ENCODE peak calls at places on chromosomes 2 and 18, in eight cellular contexts. One of them, this sample, is unnamed. For H3K36me3 and H3K4me1, the result is how much of the 10 kb centered on the place peaks cover.

GRCh38 chr2:214103199-214104001 is 307.5 kb upstream of the VWC2L start:
- DNase-seq in fibroblast of lung: no peak
- DNase-seq in neuronal stem cell: no peak
- DNase-seq in endothelial cell of umbilical vein: peak
- DNase-seq in GM23248: no peak
- DNase-seq in tibial nerve: no peak
- DNase-seq in OCI-LY7: no peak
- DNase-seq in neural progenitor cell: no peak
- DNase-seq in this sample: no peak

GRCh38 chr2:83587309-83587708 is 871.8 kb downstream of the SUCLG1 start:
- DNase-seq in GM23248: no peak
- DNase-seq in neural progenitor cell: no peak
- DNase-seq in fibroblast of lung: no peak
- DNase-seq in OCI-LY7: no peak
- DNase-seq in neuronal stem cell: no peak
- DNase-seq in tibial nerve: no peak
- DNase-seq in endothelial cell of umbilical vein: no peak
- DNase-seq in this sample: no peak

GRCh38 chr2:164606557-164606956 is 14.7 kb downstream of the GRB14 start:
- DNase-seq in endothelial cell of umbilical vein: peak
- DNase-seq in fibroblast of lung: no peak
- DNase-seq in neuronal stem cell: no peak
- DNase-seq in neural progenitor cell: no peak
- DNase-seq in tibial nerve: no peak
- DNase-seq in GM23248: peak
- DNase-seq in OCI-LY7: no peak
- DNase-seq in this sample: no peak

GRCh38 chr2:181106789-181107418 is 126.5 kb downstream of the UBE2E3 start:
- DNase-seq in tibial nerve: no peak
- DNase-seq in endothelial cell of umbilical vein: peak
- DNase-seq in neuronal stem cell: no peak
- DNase-seq in neural progenitor cell: no peak
- DNase-seq in fibroblast of lung: peak
- DNase-seq in OCI-LY7: no peak
- DNase-seq in GM23248: peak
- DNase-seq in this sample: no peak

GRCh38 chr18:48922801-48923730 is 27.7 kb downstream of the SMAD7 start:
- DNase-seq in fibroblast of lung: peak
- DNase-seq in tibial nerve: peak
- DNase-seq in neural progenitor cell: peak
- DNase-seq in GM23248: peak
- DNase-seq in OCI-LY7: no peak
- DNase-seq in endothelial cell of umbilical vein: peak
- DNase-seq in neuronal stem cell: no peak
- DNase-seq in this sample: no peak

GRCh38 chr2:237397072-237397471 is 16.9 kb downstream of the COL6A3 start:
- DNase-seq in endothelial cell of umbilical vein: no peak
- DNase-seq in GM23248: no peak
- DNase-seq in neuronal stem cell: no peak
- DNase-seq in fibroblast of lung: no peak
- DNase-seq in tibial nerve: no peak
- DNase-seq in neural progenitor cell: no peak
- DNase-seq in OCI-LY7: no peak
- DNase-seq in this sample: no peak

GRCh38 chr18:12307251-12307736 is 747 bp upstream of the TUBB6 start:
- DNase-seq in tibial nerve: peak
- DNase-seq in OCI-LY7: no peak
- DNase-seq in neuronal stem cell: peak
- DNase-seq in endothelial cell of umbilical vein: peak
- DNase-seq in fibroblast of lung: peak
- DNase-seq in GM23248: peak
- DNase-seq in neural progenitor cell: peak
- DNase-seq in this sample: no peak

GRCh38 chr2:204483497-204484164 is 61.6 kb upstream of the PARD3B start:
- DNase-seq in tibial nerve: no peak
- DNase-seq in neural progenitor cell: no peak
- DNase-seq in endothelial cell of umbilical vein: peak
- DNase-seq in OCI-LY7: no peak
- DNase-seq in fibroblast of lung: no peak
- DNase-seq in GM23248: no peak
- DNase-seq in neuronal stem cell: no peak
- DNase-seq in this sample: no peak

GRCh38 chr18:67508146-67508545 is 8.4 kb downstream of the DSEL start:
- DNase-seq in neuronal stem cell: no peak
- DNase-seq in GM23248: no peak
- DNase-seq in OCI-LY7: no peak
- DNase-seq in fibroblast of lung: no peak
- DNase-seq in neural progenitor cell: no peak
- DNase-seq in tibial nerve: no peak
- DNase-seq in endothelial cell of umbilical vein: no peak
- DNase-seq in this sample: no peak

GRCh38 chr2:199230091-199230490 is 227.6 kb downstream of the SATB2 start:
- DNase-seq in neural progenitor cell: no peak
- DNase-seq in tibial nerve: no peak
- DNase-seq in fibroblast of lung: no peak
- DNase-seq in GM23248: peak
- DNase-seq in endothelial cell of umbilical vein: no peak
- DNase-seq in neuronal stem cell: no peak
- DNase-seq in OCI-LY7: no peak
- DNase-seq in this sample: no peak

GRCh38 chr18:48158721-48159120 is 228.3 kb upstream of the SMAD2 start:
- DNase-seq in fibroblast of lung: no peak
- DNase-seq in neuronal stem cell: no peak
- DNase-seq in neural progenitor cell: no peak
- DNase-seq in GM23248: no peak
- DNase-seq in OCI-LY7: no peak
- DNase-seq in tibial nerve: no peak
- DNase-seq in endothelial cell of umbilical vein: no peak
- DNase-seq in this sample: no peak

GRCh38 chr2:149877913-149878312 is 290.3 kb upstream of the MMADHC start:
- DNase-seq in fibroblast of lung: no peak
- DNase-seq in neuronal stem cell: no peak
- DNase-seq in GM23248: peak
- DNase-seq in tibial nerve: no peak
- DNase-seq in endothelial cell of umbilical vein: peak
- DNase-seq in OCI-LY7: no peak
- DNase-seq in neural progenitor cell: no peak
- DNase-seq in this sample: no peak

GRCh38 chr2:97747285-97747684 is 33.9 kb downstream of the ZAP70 start:
- DNase-seq in neural progenitor cell: no peak
- DNase-seq in endothelial cell of umbilical vein: no peak
- DNase-seq in OCI-LY7: no peak
- DNase-seq in GM23248: no peak
- DNase-seq in tibial nerve: no peak
- DNase-seq in neuronal stem cell: no peak
- DNase-seq in fibroblast of lung: no peak
- DNase-seq in this sample: no peak

GRCh38 chr18:48979944-48980890 is 29.5 kb upstream of the SMAD7 start:
- DNase-seq in GM23248: peak
- DNase-seq in endothelial cell of umbilical vein: no peak
- DNase-seq in neuronal stem cell: no peak
- DNase-seq in neural progenitor cell: no peak
- DNase-seq in OCI-LY7: no peak
- DNase-seq in fibroblast of lung: no peak
- DNase-seq in tibial nerve: no peak
- DNase-seq in this sample: no peak

GRCh38 chr18:5461056-5461455 is 82.7 kb downstream of the EPB41L3 start:
- DNase-seq in GM23248: peak
- DNase-seq in endothelial cell of umbilical vein: no peak
- DNase-seq in OCI-LY7: no peak
- DNase-seq in neural progenitor cell: no peak
- DNase-seq in fibroblast of lung: no peak
- DNase-seq in tibial nerve: no peak
- DNase-seq in neuronal stem cell: no peak
- DNase-seq in this sample: no peak

GRCh38 chr2:160442603-160443002 is 51.0 kb downstream of the RBMS1 start:
- DNase-seq in tibial nerve: no peak
- DNase-seq in fibroblast of lung: no peak
- DNase-seq in neural progenitor cell: no peak
- DNase-seq in neuronal stem cell: no peak
- DNase-seq in GM23248: no peak
- DNase-seq in endothelial cell of umbilical vein: no peak
- DNase-seq in OCI-LY7: no peak
- DNase-seq in this sample: no peak

GRCh38 chr18:35695803-35696202 is 114.3 kb downstream of the GALNT1 start:
- DNase-seq in endothelial cell of umbilical vein: no peak
- DNase-seq in fibroblast of lung: no peak
- DNase-seq in OCI-LY7: no peak
- DNase-seq in neural progenitor cell: no peak
- DNase-seq in neuronal stem cell: no peak
- DNase-seq in GM23248: no peak
- DNase-seq in tibial nerve: peak
- DNase-seq in this sample: no peak

GRCh38 chr2:227861011-227861410 is 10.4 kb upstream of the DAW1 start:
- DNase-seq in OCI-LY7: no peak
- DNase-seq in tibial nerve: no peak
- DNase-seq in fibroblast of lung: no peak
- DNase-seq in GM23248: no peak
- DNase-seq in neural progenitor cell: no peak
- DNase-seq in neuronal stem cell: no peak
- DNase-seq in endothelial cell of umbilical vein: peak
- DNase-seq in this sample: no peak

GRCh38 chr2:120794716-120795115 is 59.0 kb downstream of the GLI2 start:
- DNase-seq in OCI-LY7: no peak
- DNase-seq in fibroblast of lung: peak
- DNase-seq in endothelial cell of umbilical vein: no peak
- DNase-seq in tibial nerve: no peak
- DNase-seq in GM23248: peak
- DNase-seq in neural progenitor cell: no peak
- DNase-seq in neuronal stem cell: no peak
- DNase-seq in this sample: no peak

GRCh38 chr2:10894264-10894935 is 17.3 kb upstream of the KCNF1 start:
- DNase-seq in OCI-LY7: no peak
- DNase-seq in tibial nerve: no peak
- DNase-seq in neural progenitor cell: no peak
- DNase-seq in fibroblast of lung: no peak
- DNase-seq in GM23248: no peak
- DNase-seq in endothelial cell of umbilical vein: no peak
- DNase-seq in neuronal stem cell: no peak
- DNase-seq in this sample: no peak

GRCh38 chr2:17550907-17551306 is 10.4 kb downstream of the VSNL1 start:
- DNase-seq in tibial nerve: no peak
- DNase-seq in OCI-LY7: no peak
- DNase-seq in fibroblast of lung: no peak
- DNase-seq in endothelial cell of umbilical vein: no peak
- DNase-seq in neuronal stem cell: no peak
- DNase-seq in neural progenitor cell: no peak
- DNase-seq in GM23248: no peak
- DNase-seq in this sample: no peak

GRCh38 chr18:63137999-63138448 is 181.5 kb downstream of the BCL2 start:
- DNase-seq in endothelial cell of umbilical vein: peak
- DNase-seq in OCI-LY7: peak
- DNase-seq in neuronal stem cell: no peak
- DNase-seq in neural progenitor cell: no peak
- DNase-seq in tibial nerve: no peak
- DNase-seq in fibroblast of lung: no peak
- DNase-seq in GM23248: no peak
- DNase-seq in this sample: peak

GRCh38 chr2:15630121-15630957 is 38.7 kb downstream of the DDX1 start:
- DNase-seq in OCI-LY7: no peak
- DNase-seq in tibial nerve: no peak
- DNase-seq in neuronal stem cell: no peak
- DNase-seq in neural progenitor cell: no peak
- DNase-seq in endothelial cell of umbilical vein: no peak
- DNase-seq in GM23248: no peak
- DNase-seq in fibroblast of lung: no peak
- DNase-seq in this sample: no peak
- H3K36me3 ChIP-seq in OCI-LY7: half or more
- H3K36me3 ChIP-seq in tibial nerve: under half
- H3K36me3 ChIP-seq in neuronal stem cell: half or more
- H3K36me3 ChIP-seq in neural progenitor cell: under half
- H3K36me3 ChIP-seq in endothelial cell of umbilical vein: under half
- H3K36me3 ChIP-seq in GM23248: half or more
- H3K36me3 ChIP-seq in fibroblast of lung: under half
- H3K36me3 ChIP-seq in this sample: under half

GRCh38 chr2:233353769-233354499 is at the start of gene DGKD:
- DNase-seq in neuronal stem cell: peak
- DNase-seq in fibroblast of lung: peak
- DNase-seq in OCI-LY7: peak
- DNase-seq in tibial nerve: peak
- DNase-seq in GM23248: peak
- DNase-seq in endothelial cell of umbilical vein: peak
- DNase-seq in neural progenitor cell: peak
- DNase-seq in this sample: peak
- H3K4me1 ChIP-seq in neuronal stem cell: under half
- H3K4me1 ChIP-seq in fibroblast of lung: under half
- H3K4me1 ChIP-seq in OCI-LY7: half or more
- H3K4me1 ChIP-seq in tibial nerve: under half
- H3K4me1 ChIP-seq in GM23248: under half
- H3K4me1 ChIP-seq in endothelial cell of umbilical vein: under half
- H3K4me1 ChIP-seq in neural progenitor cell: under half
- H3K4me1 ChIP-seq in this sample: under half

DNA sequence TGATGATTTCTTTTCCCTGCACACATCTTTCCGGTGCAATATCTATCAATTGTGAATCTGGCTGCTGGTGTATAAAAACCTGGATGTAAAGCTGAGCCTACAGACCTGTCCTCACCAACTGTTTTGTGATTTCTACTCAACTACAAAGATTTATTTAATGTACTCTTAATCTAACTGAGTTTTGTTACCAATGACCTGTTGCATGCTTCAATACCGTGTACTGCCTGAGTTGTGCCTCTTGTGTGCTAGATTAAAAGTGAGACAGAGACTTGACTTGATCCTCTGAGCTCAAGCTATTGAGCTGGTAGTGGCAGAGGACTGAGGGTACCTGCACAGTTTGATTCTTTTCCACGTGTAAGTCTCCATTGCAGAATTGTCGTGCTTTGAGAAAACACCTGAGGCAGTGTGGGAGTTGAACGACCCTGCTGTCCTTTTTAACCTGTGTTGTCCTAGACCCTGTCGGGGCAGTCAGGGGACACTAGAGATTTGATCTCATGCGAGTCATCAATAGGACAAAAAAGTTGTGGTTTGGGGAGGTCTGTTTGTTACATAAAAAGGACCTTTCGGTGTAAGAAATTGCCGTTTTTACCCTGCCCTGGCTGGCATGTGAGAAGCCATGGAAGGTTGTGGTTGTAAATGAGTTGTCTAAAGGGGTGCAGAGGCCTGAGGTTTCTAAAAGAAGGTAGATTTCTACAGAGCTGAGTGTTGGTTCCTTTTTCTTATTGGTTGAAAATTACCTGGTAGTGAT is 231.3 kb downstream of the ALPK2 start:
- DNase-seq in tibial nerve: no peak
- DNase-seq in endothelial cell of umbilical vein: no peak
- DNase-seq in fibroblast of lung: no peak
- DNase-seq in neural progenitor cell: no peak
- DNase-seq in neuronal stem cell: no peak
- DNase-seq in GM23248: no peak
- DNase-seq in OCI-LY7: no peak
- DNase-seq in this sample: no peak
- H3K36me3 ChIP-seq in tibial nerve: under half
- H3K36me3 ChIP-seq in endothelial cell of umbilical vein: under half
- H3K36me3 ChIP-seq in fibroblast of lung: under half
- H3K36me3 ChIP-seq in neural progenitor cell: under half
- H3K36me3 ChIP-seq in neuronal stem cell: under half
- H3K36me3 ChIP-seq in GM23248: under half
- H3K36me3 ChIP-seq in OCI-LY7: under half
- H3K36me3 ChIP-seq in this sample: under half

DNA sequence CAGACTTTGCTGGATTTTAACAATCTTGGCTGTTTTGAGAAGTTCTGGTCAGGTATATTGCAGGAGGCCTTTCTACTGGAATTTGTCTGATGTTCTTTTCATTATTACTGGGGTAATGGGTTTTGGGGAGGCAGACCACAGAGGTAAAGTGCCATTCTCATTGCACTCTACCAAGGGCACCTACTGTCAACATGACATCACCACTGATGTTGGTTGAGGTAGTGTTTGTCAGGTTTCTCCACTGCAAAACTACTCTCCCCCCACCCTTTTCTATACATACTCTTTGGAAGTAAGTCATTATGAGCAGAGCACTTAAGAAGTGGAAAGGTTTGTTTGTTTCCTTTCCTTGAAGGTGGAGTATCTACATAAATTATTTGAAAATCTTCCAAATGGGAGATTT is 27.0 kb downstream of the PRKD3 start:
- DNase-seq in fibroblast of lung: no peak
- DNase-seq in GM23248: no peak
- DNase-seq in endothelial cell of umbilical vein: no peak
- DNase-seq in neuronal stem cell: no peak
- DNase-seq in neural progenitor cell: no peak
- DNase-seq in OCI-LY7: no peak
- DNase-seq in tibial nerve: no peak
- DNase-seq in this sample: no peak
- H3K4me1 ChIP-seq in fibroblast of lung: under half
- H3K4me1 ChIP-seq in GM23248: under half
- H3K4me1 ChIP-seq in endothelial cell of umbilical vein: under half
- H3K4me1 ChIP-seq in neuronal stem cell: under half
- H3K4me1 ChIP-seq in neural progenitor cell: under half
- H3K4me1 ChIP-seq in OCI-LY7: under half
- H3K4me1 ChIP-seq in tibial nerve: under half
- H3K4me1 ChIP-seq in this sample: under half